ENCODE peak calls at places on chromosomes 16 and 17, in five cellular contexts. C, U, O, V and X are unnamed samples.

GRCh38 chr16:54426550-54426843 is 139.9 kb upstream of the IRX3 start:
- DNase-seq in C (no peak), V (no peak), O (no peak), U (no peak), X (no peak)

GRCh38 chr17:41837761-41838538 is at the start of gene KLHL10:
- DNase-seq in V (no peak), O (no peak), U (no peak), C (no peak), X (no peak)

GRCh38 chr17:64449545-64449944 is 630 bp downstream of the MILR1 start:
- DNase-seq in O (no peak), V (no peak), U (no peak), C (no peak), X (no peak)

GRCh38 chr17:6509921-6510320 is 46.4 kb downstream of the PITPNM3 start:
- DNase-seq in U (no peak), O (no peak), V (no peak), C (no peak), X (no peak)

GRCh38 chr17:75914643-75915265 is 10.1 kb upstream of the MRPL38 start:
- DNase-seq in V (no peak), U (no peak), O (no peak), C (no peak), X (no peak)

GRCh38 chr16:14324581-14324980 is 253.5 kb downstream of the MRTFB start:
- DNase-seq in O (no peak), U (no peak), V (no peak), C (no peak), X (no peak)

GRCh38 chr16:2935418-2935817 is 23.7 kb downstream of the FLYWCH1 start:
- DNase-seq in O (no peak), V (no peak), C (no peak), U (no peak), X (no peak)

GRCh38 chr16:30136971-30137601 is 14.1 kb upstream of the MAPK3 start:
- DNase-seq in V (no peak), O (no peak), C (no peak), U (no peak), X (no peak)

GRCh38 chr17:80819422-80820164 is 172.0 kb upstream of the CHMP6 start:
- DNase-seq in C (no peak), O (no peak), U (no peak), V (no peak), X (no peak)

GRCh38 chr17:61407211-61407911 is 7.7 kb downstream of the TBX2 start:
- DNase-seq in U (peak), O (no peak), V (no peak), C (no peak), X (no peak)
- H3K4me3 ChIP-seq in U (no peak), O (no peak), V (no peak), C (no peak), X (no peak)

DNA sequence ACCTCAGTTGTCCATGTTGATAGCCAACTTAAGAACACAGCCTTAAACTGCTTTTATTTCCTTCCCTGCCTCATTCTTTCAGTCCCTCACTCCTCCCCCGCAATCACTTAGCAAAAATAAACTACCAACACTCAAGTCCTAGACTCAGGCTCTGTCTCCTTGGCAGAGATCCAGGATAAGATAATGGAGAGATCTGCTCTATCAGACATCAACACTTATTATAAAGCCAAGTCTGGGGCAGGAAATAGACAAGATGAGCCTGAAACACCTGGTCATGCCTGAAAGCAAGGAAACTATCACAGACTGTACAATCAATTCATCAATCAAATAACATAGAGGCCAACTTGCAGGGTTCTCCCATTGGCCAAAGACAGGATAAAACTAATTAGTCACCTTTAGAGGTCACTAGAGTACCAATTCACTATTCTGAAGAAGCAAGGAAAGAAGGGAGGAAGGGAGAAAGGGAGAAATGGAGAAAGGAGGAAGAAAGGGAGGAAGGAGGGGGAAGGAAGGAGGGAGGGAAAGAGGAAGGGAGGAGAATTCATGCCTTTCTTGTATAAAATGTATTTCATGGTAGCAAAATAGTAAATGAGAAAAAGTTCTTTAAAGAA is 15.6 kb downstream of the HYDIN start:
- DNase-seq in C (no peak), O (peak), U (no peak), V (no peak), X (no peak)
- TF ChIP-seq CTCF in C (peak), O (peak), U (no peak), V (no peak), X (peak)

DNA sequence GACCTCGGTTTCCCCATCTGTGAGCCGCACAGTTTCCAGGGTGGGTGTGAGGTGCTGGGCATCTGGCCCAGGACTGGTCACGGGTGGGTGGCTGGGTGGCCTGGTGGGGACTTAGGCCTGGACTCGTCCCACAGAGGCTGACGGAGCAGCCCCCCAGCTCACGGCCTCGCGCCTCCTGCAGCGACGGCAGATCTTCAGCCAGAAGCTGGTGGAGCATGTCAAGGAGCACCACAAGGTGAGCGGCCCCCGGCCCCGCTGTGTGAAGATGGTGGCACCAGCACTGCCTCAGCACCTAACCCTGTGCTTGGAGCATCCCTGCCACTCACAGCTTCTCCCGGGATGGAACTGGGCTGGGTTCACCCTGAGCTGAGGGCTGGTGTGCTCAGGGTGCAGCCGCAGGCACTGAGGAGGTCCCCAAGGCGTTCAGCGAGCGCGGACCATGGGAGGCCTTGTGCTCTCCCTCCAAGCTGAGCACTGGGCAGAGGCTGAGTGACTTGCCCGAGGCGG is 2.4 kb downstream of the CDT1 start:
- DNase-seq in O (no peak), V (no peak), U (no peak), C (no peak), X (no peak)
- H3K4me3 ChIP-seq in O (no peak), V (no peak), U (no peak), C (no peak), X (no peak)

DNA sequence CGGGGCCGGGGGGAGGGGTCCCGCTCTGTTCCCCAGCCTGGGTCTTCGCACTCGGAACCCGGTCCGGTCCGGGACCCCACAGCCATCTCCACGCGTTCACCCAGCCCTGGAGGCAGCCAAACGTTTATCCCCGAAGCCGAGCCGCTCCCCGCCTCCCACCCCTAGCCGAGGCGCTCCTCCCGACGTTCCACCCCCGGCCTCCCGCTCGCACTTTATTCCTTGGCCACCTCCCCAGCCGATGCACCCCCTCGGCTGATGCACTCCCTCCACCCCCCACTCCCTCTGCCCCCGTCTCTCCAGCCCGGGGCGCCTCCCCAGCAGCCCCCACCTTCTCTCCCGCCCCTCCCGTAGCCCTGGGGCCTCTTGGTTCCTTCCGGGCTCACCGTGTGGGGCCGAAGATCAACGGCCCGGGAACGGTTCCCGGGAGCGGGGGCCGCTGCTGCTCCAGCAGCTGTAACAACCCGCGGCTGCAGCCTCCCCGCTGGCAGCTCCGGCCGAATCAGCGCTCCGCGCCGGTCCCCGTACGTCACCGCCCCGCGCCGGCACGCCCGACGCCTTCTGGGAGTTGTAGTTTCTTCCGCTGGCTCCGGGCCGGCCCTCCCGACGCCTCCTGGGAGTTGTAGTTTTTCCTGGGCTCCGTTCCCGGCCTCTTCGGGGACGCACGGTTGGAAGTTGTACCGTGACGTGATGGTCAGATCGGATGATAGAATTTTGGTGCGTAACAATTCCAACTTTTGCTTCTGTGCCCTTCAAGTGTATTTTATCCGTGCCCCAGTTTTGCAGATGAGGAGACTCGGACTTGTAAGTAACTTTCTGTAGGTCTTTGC is at the start of the genes LRRC3C and ORMDL3:
- DNase-seq in U (peak), V (peak), O (peak), C (peak), X (peak)
- TF ChIP-seq CTCF in U (no peak), V (no peak), O (no peak), C (no peak), X (no peak)

GRCh38 chr16:66872927-66873684 is 7.2 kb upstream of the PDP2 start:
- DNase-seq in V (peak), O (peak), U (peak), C (peak), X (peak)
- H3K4me3 ChIP-seq in V (peak), O (peak), U (no peak), C (peak), X (peak)

DNA sequence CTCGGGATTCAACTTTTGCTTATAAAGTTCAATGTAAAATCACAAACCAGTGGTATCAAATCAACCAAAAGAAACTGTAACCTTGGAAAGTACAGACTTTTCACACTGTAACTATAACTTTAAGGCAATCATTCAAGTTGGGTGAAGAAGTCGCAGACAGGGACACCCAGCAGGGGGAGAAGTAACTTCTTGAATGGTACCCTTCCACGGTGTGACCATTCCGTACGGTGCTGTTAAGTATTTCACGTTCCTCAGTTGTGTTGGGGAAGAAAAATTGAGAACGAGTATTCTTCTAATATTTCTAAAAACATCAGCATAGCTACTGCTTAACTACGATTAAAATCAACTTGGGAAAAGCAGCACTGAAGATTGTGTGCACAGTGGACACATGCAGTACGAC is 55.8 kb downstream of the MYH10 start:
- DNase-seq in V (peak), U (no peak), C (no peak), O (peak), X (no peak)
- TF ChIP-seq CTCF in V (peak), U (no peak), C (no peak), O (no peak), X (no peak)

DNA sequence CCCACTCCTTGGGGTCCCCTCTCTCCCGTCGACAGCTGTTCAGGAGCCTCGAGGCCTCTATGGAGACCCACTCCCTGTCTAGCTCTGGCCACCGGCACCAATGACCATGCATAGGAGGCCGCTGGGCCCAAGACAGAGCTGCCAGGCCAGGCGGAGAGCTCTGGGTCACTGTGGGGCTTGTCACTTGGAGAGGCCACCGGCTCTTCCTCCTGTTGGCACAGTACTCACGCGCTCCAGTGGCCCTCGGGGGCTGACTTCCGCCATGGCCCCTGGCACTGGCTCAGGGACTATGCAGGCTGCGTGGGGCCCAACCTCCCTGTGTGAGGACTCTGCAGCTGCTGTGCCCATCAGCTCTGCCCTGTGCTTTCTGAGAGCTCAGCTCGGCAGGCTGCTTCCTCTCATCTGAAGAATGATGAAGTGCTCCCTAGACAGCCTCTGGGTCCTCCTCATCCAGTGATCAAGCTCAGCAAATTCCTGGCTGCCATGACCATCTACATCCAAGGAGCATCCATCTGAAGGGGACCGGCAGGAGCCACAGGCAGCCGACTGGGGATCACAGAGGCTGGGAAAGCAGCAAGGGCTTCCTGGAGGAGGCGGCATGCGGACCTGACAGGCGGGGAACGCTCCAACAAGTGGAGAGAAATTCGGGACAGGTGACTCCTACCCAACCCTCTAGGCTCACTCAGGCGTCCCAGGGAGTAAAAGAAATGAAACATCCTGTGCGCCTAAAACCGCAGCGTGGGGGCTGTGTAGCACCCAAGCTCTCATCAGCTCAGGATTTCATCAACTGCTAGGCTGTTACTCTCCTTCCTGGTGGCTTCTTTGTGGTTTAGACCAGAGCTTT is 16.8 kb downstream of the GALNS start:
- DNase-seq in O (no peak), V (no peak), U (no peak), C (no peak), X (no peak)
- H3K4me3 ChIP-seq in O (no peak), V (no peak), U (no peak), C (no peak), X (no peak)

DNA sequence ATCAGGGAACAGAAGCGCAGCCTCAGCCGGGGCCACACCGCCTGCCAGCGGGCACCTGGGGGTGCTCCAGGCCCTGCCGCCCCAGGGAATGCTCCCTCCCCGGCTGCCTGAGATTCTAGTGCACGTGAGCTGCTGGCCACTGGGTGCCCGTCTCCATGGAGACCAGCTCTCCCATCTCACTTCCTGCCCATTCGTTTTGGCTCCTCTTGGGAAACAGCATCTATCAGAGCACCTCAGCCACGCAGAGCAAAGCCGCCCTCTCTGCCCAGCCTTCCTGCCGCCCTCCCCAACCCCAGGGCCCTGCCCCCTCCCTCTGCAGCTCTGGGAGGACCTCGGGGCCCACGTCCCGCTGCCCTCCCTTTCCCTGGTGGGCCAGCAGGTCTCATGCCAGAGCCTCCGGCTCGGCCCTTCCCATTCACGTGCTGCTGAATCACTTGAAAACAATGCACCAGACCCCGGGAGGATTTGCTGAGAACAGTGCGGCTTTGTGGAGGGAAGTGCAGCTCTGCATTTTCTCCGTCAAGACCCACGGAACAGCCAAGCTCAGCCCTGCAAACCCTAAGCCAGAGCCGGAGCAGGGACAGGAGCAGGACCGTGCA is 19.4 kb downstream of the CEP295NL start:
- DNase-seq in C (no peak), U (peak), O (peak), V (peak), X (no peak)
- TF ChIP-seq CTCF in C (no peak), U (no peak), O (peak), V (no peak), X (no peak)

GRCh38 chr17:35214631-35215273 is 20.6 kb upstream of the SLC35G3 start:
- DNase-seq in O (no peak), V (no peak), C (peak), U (no peak), X (no peak)
- H3K4me3 ChIP-seq in O (no peak), V (no peak), C (no peak), U (no peak), X (no peak)